ENCODE peak calls at places on chromosomes 2 and 18, in six cellular contexts. I is tibial artery, C is fibroblast of villous mesenchyme, X is lower lobe of right lung, S is colonic mucosa, P is kidney. F is an unnamed sample.

GRCh38 chr18:29501952-29502351 is 1325.0 kb upstream of the CDH2 start:
- DNase-seq in S (no peak), P (no peak), I (no peak), C (peak; percentile 35), X (no peak), F (no peak)

GRCh38 chr2:222049946-222050345 is 248.9 kb downstream of the PAX3 start:
- DNase-seq in S (no peak), I (no peak), X (no peak), C (peak; percentile 4), P (no peak), F (no peak)

GRCh38 chr2:42809131-42809875 is 16.9 kb upstream of the HAAO start:
- DNase-seq in P (no peak), I (no peak), X (no peak), C (no peak), S (peak; percentile 47), F (peak; percentile 53)

GRCh38 chr2:200695178-200695930 is 109.5 kb downstream of the AOX1 start:
- DNase-seq in S (no peak), X (peak; percentile 56), P (peak; percentile 45), C (no peak), I (no peak), F (no peak)

GRCh38 chr2:86414996-86415395 is 26.2 kb upstream of the KDM3A start:
- DNase-seq in P (no peak), I (no peak), C (no peak), X (no peak), S (no peak), F (no peak)

GRCh38 chr2:54052825-54053718 is 62.3 kb upstream of the ACYP2 start:
- DNase-seq in P (no peak), X (no peak), S (no peak), I (no peak), C (no peak), F (no peak)

GRCh38 chr2:113103958-113104627 is 23.3 kb upstream of the IL1RN start:
- DNase-seq in P (no peak), S (no peak), X (no peak), I (no peak), C (no peak), F (no peak)

GRCh38 chr18:29041976-29042375 is 865.0 kb upstream of the CDH2 start:
- DNase-seq in P (no peak), C (no peak), I (no peak), X (no peak), S (no peak), F (no peak)

GRCh38 chr2:95166065-95166763 is 605 bp downstream of the ZNF2 start:
- DNase-seq in P (no peak), X (no peak), I (no peak), C (no peak), S (no peak), F (no peak)

GRCh38 chr2:241300000-241300399 is 15.5 kb downstream of the HDLBP start:
- DNase-seq in I (no peak), C (no peak), X (no peak), P (no peak), S (no peak), F (no peak)

GRCh38 chr2:236712304-236712703 is 142.7 kb downstream of the ACKR3 start:
- DNase-seq in X (no peak), S (no peak), I (no peak), C (peak; percentile 11), P (no peak), F (no peak)

GRCh38 chr18:49411928-49412327 is 48.5 kb downstream of the DYM start:
- DNase-seq in P (no peak), I (no peak), C (no peak), S (no peak), X (no peak), F (no peak)

GRCh38 chr2:85889648-85890281 is 975 bp upstream of the ST3GAL5 start:
- DNase-seq in I (no peak), P (peak; percentile 65), X (peak; percentile 69), S (peak; percentile 31), C (no peak), F (no peak)

GRCh38 chr2:164954186-164954585 is 1.1 kb downstream of the SLC38A11 start:
- DNase-seq in X (no peak), I (no peak), C (no peak), S (no peak), P (no peak), F (no peak)

GRCh38 chr2:164953279-164953678 is 2.0 kb downstream of the SLC38A11 start:
- DNase-seq in C (no peak), I (no peak), S (no peak), P (no peak), X (no peak), F (no peak)

GRCh38 chr2:164952057-164952702 is 3.1 kb downstream of the SLC38A11 start:
- DNase-seq in P (no peak), X (no peak), S (no peak), I (no peak), C (no peak), F (no peak)

GRCh38 chr2:164960159-164960558 is 4.8 kb upstream of the SLC38A11 start:
- DNase-seq in C (no peak), P (no peak), S (no peak), I (no peak), X (no peak), F (no peak)

DNA sequence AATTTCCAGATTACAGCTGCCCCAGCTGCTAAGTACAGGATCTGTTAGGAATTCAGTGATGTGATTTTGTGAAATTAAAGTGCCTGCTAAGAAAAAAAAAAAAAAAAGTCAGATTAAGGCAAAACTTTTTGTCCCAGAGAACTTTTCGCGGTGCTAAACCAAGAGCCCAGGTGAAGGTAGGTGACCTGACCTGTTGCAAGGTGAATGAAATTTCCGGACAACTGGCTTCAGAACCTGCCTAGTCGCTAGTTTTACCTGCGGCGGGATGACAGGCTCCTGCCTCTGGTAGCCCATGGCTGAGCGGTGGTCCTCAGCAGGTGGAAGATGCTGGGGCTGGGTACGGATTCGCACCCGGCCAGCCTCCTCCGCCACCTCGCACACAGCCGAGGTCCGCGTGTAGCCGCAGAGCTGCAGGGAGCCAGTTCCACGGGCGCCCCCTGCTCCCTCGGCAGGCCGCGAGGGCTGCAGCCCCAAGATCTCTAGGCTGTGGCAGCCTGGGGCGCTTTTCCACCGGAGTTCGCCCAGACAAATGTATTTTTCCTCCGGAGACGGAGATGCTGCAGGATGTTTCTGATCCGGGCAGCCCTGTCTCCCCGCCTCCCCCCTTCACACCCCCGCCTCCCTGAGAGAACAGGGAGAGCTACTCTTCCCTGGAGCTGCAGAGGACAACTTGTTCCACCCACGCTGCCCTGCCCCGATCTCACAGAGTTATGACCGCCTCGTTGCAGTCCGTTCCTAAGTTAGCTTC is at the start of gene SLC38A11:
- DNase-seq in C (no peak), P (peak; percentile 76), I (no peak), S (peak; percentile 25), X (no peak), F (peak; percentile 19)
- TF ChIP-seq CTCF in C (peak; percentile 28), P (no peak), I (no peak), S (no peak), X (no peak), F (no peak)

DNA sequence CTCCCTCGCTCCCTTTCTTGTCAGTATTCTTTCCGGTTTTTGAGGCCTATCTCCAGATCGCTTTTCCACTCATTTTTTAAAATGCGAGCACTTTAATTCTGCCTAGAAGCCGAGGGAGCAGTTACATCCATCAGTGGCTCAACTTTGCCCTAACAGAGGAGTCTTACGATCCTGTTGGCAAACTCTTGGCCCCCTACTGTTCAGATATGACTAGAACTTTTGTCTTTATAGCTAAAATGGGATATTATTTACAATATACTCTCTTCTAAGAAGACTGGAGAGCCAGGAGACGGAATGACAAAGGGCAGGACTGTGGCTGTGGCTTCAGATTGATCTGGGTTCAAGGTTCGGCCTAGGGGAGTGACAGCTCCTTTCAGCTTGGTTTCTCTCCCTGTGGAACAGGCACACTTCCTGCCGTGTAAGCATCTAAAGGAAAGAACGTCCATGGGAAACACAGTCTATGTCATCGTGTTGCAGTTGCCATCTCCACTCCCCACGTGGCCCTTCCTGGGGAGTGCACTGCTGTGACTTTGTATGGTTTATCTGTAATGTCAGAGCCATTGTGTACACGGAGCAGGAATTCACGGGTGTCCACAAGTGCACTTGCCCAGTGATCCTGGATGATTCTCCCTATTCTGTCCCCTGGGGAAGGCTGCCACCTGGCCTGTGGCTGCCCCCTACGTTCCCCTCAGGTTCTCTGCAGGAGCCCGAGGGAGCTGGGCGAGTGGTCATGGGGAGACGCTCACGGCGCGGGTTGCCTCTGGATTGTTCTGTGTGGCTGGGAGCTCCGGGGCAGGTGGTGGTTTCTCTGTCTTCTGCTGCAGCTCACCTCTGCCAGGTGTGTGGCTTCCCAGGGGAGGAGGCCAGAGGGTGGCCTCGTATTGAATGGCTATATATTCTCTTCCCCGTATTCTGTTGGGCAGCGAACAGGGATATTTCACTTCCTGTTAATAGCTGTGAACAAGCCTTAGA is 222.0 kb downstream of the LDLRAD4 start:
- DNase-seq in C (no peak), X (no peak), I (peak; percentile 52), P (no peak), S (no peak), F (no peak)
- TF ChIP-seq CTCF in C (no peak), X (no peak), I (no peak), P (no peak), S (no peak), F (no peak)

DNA sequence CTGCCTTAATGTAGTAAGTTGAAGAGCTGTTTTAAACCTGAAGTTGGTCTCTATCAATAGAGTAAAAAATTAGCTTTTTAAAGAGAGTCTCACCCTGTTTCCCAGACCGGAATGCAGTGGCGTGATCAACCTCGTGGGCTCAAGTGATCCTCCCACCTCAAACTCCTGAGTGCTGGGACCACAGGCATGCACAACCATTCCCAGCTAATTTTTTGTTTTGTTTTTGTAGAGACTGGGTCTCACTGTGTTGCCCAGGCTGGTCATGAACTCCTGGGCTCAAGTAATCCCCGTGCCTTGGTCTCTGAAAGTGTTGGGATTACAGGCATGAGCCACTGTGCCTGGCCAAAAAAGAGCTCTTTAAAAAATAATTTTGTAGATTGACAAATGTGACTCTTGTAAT is 40.3 kb downstream of the CRIM1 start:
- DNase-seq in P (no peak), S (no peak), C (no peak), X (no peak), I (no peak), F (no peak)
- TF ChIP-seq CTCF in P (no peak), S (no peak), C (no peak), X (no peak), I (no peak), F (no peak)

GRCh38 chr18:75267643-75268184 is 57.1 kb downstream of the TSHZ1 start:
- DNase-seq in I (no peak), S (no peak), P (no peak), X (no peak), C (no peak), F (no peak)

GRCh38 chr18:75268206-75268605 is 57.6 kb downstream of the TSHZ1 start:
- DNase-seq in X (no peak), P (no peak), I (no peak), S (no peak), C (no peak), F (no peak)

GRCh38 chr18:75269696-75270095 is 59.1 kb downstream of the TSHZ1 start:
- DNase-seq in S (no peak), I (no peak), C (no peak), X (no peak), P (no peak), F (no peak)

GRCh38 chr18:75265872-75266271 is 55.3 kb downstream of the TSHZ1 start:
- DNase-seq in I (no peak), C (no peak), S (no peak), P (no peak), X (no peak), F (no peak)

GRCh38 chr18:75269140-75269676 is 58.6 kb downstream of the TSHZ1 start:
- DNase-seq in P (no peak), C (no peak), X (no peak), I (no peak), S (no peak), F (no peak)
- TF ChIP-seq CTCF in P (no peak), C (no peak), X (no peak), I (no peak), S (no peak), F (no peak)

F was measured in mucosa of descending colon.